ENCODE peak calls at places on chromosome X, in four cellular contexts. One of them, this sample, is unnamed.

GRCh38 chrX:38151426-38151825 is 69.2 kb downstream of the SRPX start:
- DNase-seq in Peyer's patch: no peak
- DNase-seq in CD8-positive, alpha-beta T cell: no peak
- DNase-seq in body of pancreas: no peak
- DNase-seq in this sample: no peak

GRCh38 chrX:156002517-156002916 is 5.0 kb downstream of the IL9R start:
- DNase-seq in Peyer's patch: no peak
- DNase-seq in CD8-positive, alpha-beta T cell: no peak
- DNase-seq in body of pancreas: no peak
- DNase-seq in this sample: no peak

GRCh38 chrX:26586570-26586969 is 370.6 kb downstream of the MAGEB5 start:
- DNase-seq in Peyer's patch: no peak
- DNase-seq in CD8-positive, alpha-beta T cell: no peak
- DNase-seq in body of pancreas: no peak
- DNase-seq in this sample: no peak

GRCh38 chrX:12975999-12976558 is 1.2 kb downstream of the TMSB4X start:
- DNase-seq in Peyer's patch: peak; percentile 69
- DNase-seq in CD8-positive, alpha-beta T cell: peak; percentile 35
- DNase-seq in body of pancreas: peak; percentile 30
- DNase-seq in this sample: no peak

GRCh38 chrX:16666541-16666940 is 16.6 kb downstream of the S100G start:
- DNase-seq in Peyer's patch: no peak
- DNase-seq in CD8-positive, alpha-beta T cell: no peak
- DNase-seq in body of pancreas: no peak
- DNase-seq in this sample: no peak

GRCh38 chrX:49166914-49167739 is 4.6 kb downstream of the MAGIX start:
- DNase-seq in Peyer's patch: peak; percentile 74
- DNase-seq in CD8-positive, alpha-beta T cell: peak; percentile 75
- DNase-seq in body of pancreas: peak; percentile 56
- DNase-seq in this sample: no peak

GRCh38 chrX:44422631-44423030 is 79.2 kb upstream of the EFHC2 start:
- DNase-seq in Peyer's patch: no peak
- DNase-seq in CD8-positive, alpha-beta T cell: no peak
- DNase-seq in body of pancreas: no peak
- DNase-seq in this sample: no peak

GRCh38 chrX:96436105-96436504 is 248.5 kb upstream of the DIAPH2 start:
- DNase-seq in Peyer's patch: no peak
- DNase-seq in CD8-positive, alpha-beta T cell: no peak
- DNase-seq in body of pancreas: no peak
- DNase-seq in this sample: no peak

GRCh38 chrX:14361430-14361829 is 167.9 kb upstream of the GLRA2 start:
- DNase-seq in Peyer's patch: no peak
- DNase-seq in CD8-positive, alpha-beta T cell: no peak
- DNase-seq in body of pancreas: no peak
- DNase-seq in this sample: no peak

GRCh38 chrX:73577368-73577767 is 14.4 kb downstream of the CHIC1 start:
- DNase-seq in Peyer's patch: no peak
- DNase-seq in CD8-positive, alpha-beta T cell: no peak
- DNase-seq in body of pancreas: no peak
- DNase-seq in this sample: no peak

GRCh38 chrX:72052415-72053090 is 79.2 kb downstream of the RTL5 start:
- DNase-seq in Peyer's patch: no peak
- DNase-seq in CD8-positive, alpha-beta T cell: no peak
- DNase-seq in body of pancreas: no peak
- DNase-seq in this sample: no peak

GRCh38 chrX:28135378-28136047 is 154.3 kb upstream of the DCAF8L1 start:
- DNase-seq in Peyer's patch: no peak
- DNase-seq in CD8-positive, alpha-beta T cell: no peak
- DNase-seq in body of pancreas: no peak
- DNase-seq in this sample: no peak

GRCh38 chrX:42803320-42803719 is 25.4 kb upstream of the PPP1R2C start:
- DNase-seq in Peyer's patch: no peak
- DNase-seq in CD8-positive, alpha-beta T cell: no peak
- DNase-seq in body of pancreas: no peak
- DNase-seq in this sample: no peak

GRCh38 chrX:101999644-102000539 is 68.1 kb upstream of the ZMAT1 start:
- DNase-seq in Peyer's patch: no peak
- DNase-seq in CD8-positive, alpha-beta T cell: no peak
- DNase-seq in body of pancreas: no peak
- DNase-seq in this sample: no peak

GRCh38 chrX:38993500-38993899 is 192.2 kb downstream of the MID1IP1 start:
- DNase-seq in Peyer's patch: no peak
- DNase-seq in CD8-positive, alpha-beta T cell: no peak
- DNase-seq in body of pancreas: no peak
- DNase-seq in this sample: no peak

GRCh38 chrX:139844884-139845283 is 88.0 kb downstream of the ATP11C start:
- DNase-seq in Peyer's patch: no peak
- DNase-seq in CD8-positive, alpha-beta T cell: no peak
- DNase-seq in body of pancreas: no peak
- DNase-seq in this sample: no peak

GRCh38 chrX:54288277-54288676 is 69.6 kb downstream of the WNK3 start:
- DNase-seq in Peyer's patch: no peak
- DNase-seq in CD8-positive, alpha-beta T cell: no peak
- DNase-seq in body of pancreas: no peak
- DNase-seq in this sample: no peak

GRCh38 chrX:42708222-42708621 is 69.7 kb downstream of the PPP1R2C start:
- DNase-seq in Peyer's patch: no peak
- DNase-seq in CD8-positive, alpha-beta T cell: no peak
- DNase-seq in body of pancreas: no peak
- DNase-seq in this sample: no peak

GRCh38 chrX:73563740-73564073 is 710 bp downstream of the CHIC1 start:
- DNase-seq in Peyer's patch: no peak
- DNase-seq in CD8-positive, alpha-beta T cell: no peak
- DNase-seq in body of pancreas: no peak
- DNase-seq in this sample: no peak

GRCh38 chrX:130878350-130879341 is 24.4 kb downstream of the ENOX2 start:
- DNase-seq in Peyer's patch: no peak
- DNase-seq in CD8-positive, alpha-beta T cell: no peak
- DNase-seq in body of pancreas: peak; percentile 74
- DNase-seq in this sample: peak; percentile 43

GRCh38 chrX:48493890-48494364 is 14.9 kb upstream of the PORCN start:
- DNase-seq in Peyer's patch: no peak
- DNase-seq in CD8-positive, alpha-beta T cell: no peak
- DNase-seq in body of pancreas: peak; percentile 61
- DNase-seq in this sample: no peak

GRCh38 chrX:101347859-101348451 is 587 bp downstream of the TIMM8A start:
- DNase-seq in Peyer's patch: no peak
- DNase-seq in CD8-positive, alpha-beta T cell: no peak
- DNase-seq in body of pancreas: no peak
- DNase-seq in this sample: no peak

GRCh38 chrX:132425744-132426318 is 63.0 kb downstream of the MBNL3 start:
- DNase-seq in Peyer's patch: no peak
- DNase-seq in CD8-positive, alpha-beta T cell: no peak
- DNase-seq in body of pancreas: no peak
- DNase-seq in this sample: no peak

GRCh38 chrX:138031715-138032114 is 465.8 kb downstream of the ZIC3 start:
- DNase-seq in Peyer's patch: no peak
- DNase-seq in CD8-positive, alpha-beta T cell: no peak
- DNase-seq in body of pancreas: no peak
- DNase-seq in this sample: no peak

GRCh38 chrX:21382715-21383114 is 8.5 kb downstream of the CNKSR2 start:
- DNase-seq in Peyer's patch: no peak
- DNase-seq in CD8-positive, alpha-beta T cell: no peak
- DNase-seq in body of pancreas: no peak
- DNase-seq in this sample: no peak
- TF ChIP-seq CTCF in Peyer's patch: no peak
- TF ChIP-seq CTCF in CD8-positive, alpha-beta T cell: peak; percentile 48
- TF ChIP-seq CTCF in body of pancreas: peak; percentile 46
- TF ChIP-seq CTCF in this sample: peak; percentile 31

GRCh38 chrX:10055430-10055829 is 88.3 kb downstream of the CLDN34 start:
- DNase-seq in Peyer's patch: no peak
- DNase-seq in CD8-positive, alpha-beta T cell: no peak
- DNase-seq in body of pancreas: no peak
- DNase-seq in this sample: no peak
- H3K27ac ChIP-seq in Peyer's patch: no peak overlapping the region
- H3K27ac ChIP-seq in CD8-positive, alpha-beta T cell: no peak overlapping the region
- H3K27ac ChIP-seq in body of pancreas: no peak overlapping the region
- H3K27ac ChIP-seq in this sample: no peak overlapping the region

GRCh38 chrX:31516492-31516891 is 444.7 kb upstream of the FTHL17 start:
- DNase-seq in Peyer's patch: no peak
- DNase-seq in CD8-positive, alpha-beta T cell: no peak
- DNase-seq in body of pancreas: no peak
- DNase-seq in this sample: no peak
- TF ChIP-seq CTCF in Peyer's patch: no peak
- TF ChIP-seq CTCF in CD8-positive, alpha-beta T cell: no peak
- TF ChIP-seq CTCF in body of pancreas: no peak
- TF ChIP-seq CTCF in this sample: no peak

GRCh38 chrX:118520206-118520857 is 24.7 kb downstream of the DOCK11 start:
- DNase-seq in Peyer's patch: no peak
- DNase-seq in CD8-positive, alpha-beta T cell: no peak
- DNase-seq in body of pancreas: no peak
- DNase-seq in this sample: no peak
- H3K27ac ChIP-seq in Peyer's patch: peak overlapping the region; percentile 22
- H3K27ac ChIP-seq in CD8-positive, alpha-beta T cell: no peak overlapping the region
- H3K27ac ChIP-seq in body of pancreas: no peak overlapping the region
- H3K27ac ChIP-seq in this sample: peak overlapping the region; percentile 47

GRCh38 chrX:153439977-153440376 is 5.9 kb downstream of the TREX2 start:
- DNase-seq in Peyer's patch: no peak
- DNase-seq in CD8-positive, alpha-beta T cell: no peak
- DNase-seq in body of pancreas: no peak
- DNase-seq in this sample: no peak

GRCh38 chrX:153441296-153441695 is 4.6 kb downstream of the TREX2 start:
- DNase-seq in Peyer's patch: no peak
- DNase-seq in CD8-positive, alpha-beta T cell: no peak
- DNase-seq in body of pancreas: no peak
- DNase-seq in this sample: no peak

GRCh38 chrX:153435845-153436244 is 10.0 kb downstream of the TREX2 start:
- DNase-seq in Peyer's patch: no peak
- DNase-seq in CD8-positive, alpha-beta T cell: no peak
- DNase-seq in body of pancreas: no peak
- DNase-seq in this sample: no peak

GRCh38 chrX:153440556-153441135 is 5.2 kb downstream of the TREX2 start:
- DNase-seq in Peyer's patch: no peak
- DNase-seq in CD8-positive, alpha-beta T cell: no peak
- DNase-seq in body of pancreas: no peak
- DNase-seq in this sample: no peak

DNA sequence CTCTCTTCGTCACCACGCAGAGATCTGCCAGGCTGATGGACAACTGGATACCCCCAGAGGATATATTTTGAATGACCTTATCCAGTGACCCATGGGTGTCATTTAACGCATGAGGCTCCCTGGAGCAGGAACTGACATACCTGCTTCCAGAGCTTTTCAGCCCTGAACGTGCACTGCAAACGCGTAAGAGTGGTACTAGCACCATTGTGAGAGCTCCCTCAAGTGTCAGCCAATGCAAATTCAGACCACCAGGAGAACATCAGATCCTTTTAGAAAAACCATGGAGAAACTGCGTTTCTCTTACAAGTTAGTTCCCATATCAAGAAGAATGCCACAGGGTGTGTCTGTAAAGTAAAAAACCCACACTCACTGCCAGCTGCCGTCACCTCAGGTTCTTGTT is 7.3 kb downstream of the TREX2 start:
- DNase-seq in Peyer's patch: no peak
- DNase-seq in CD8-positive, alpha-beta T cell: no peak
- DNase-seq in body of pancreas: no peak
- DNase-seq in this sample: no peak
- TF ChIP-seq CTCF in Peyer's patch: no peak
- TF ChIP-seq CTCF in CD8-positive, alpha-beta T cell: no peak
- TF ChIP-seq CTCF in body of pancreas: peak; percentile 17
- TF ChIP-seq CTCF in this sample: peak; percentile 19